ENCODE peak calls at places on chromosomes 1 and 21, in nine cellular contexts. B, I, U, D, C, X, A, M and Y are unnamed samples.

GRCh38 chr1:218705911-218706893 is 361.1 kb downstream of the TGFB2 start:
- DNase-seq in D (peak), M (peak), I (peak), X (no peak), A (no peak), U (no peak), B (no peak), C (peak), Y (peak)

GRCh38 chr1:156146006-156146748 is 7.2 kb upstream of the SEMA4A start:
- DNase-seq in M (peak), D (peak), X (peak), U (no peak), C (peak), A (peak), B (no peak), I (peak), Y (peak)

GRCh38 chr1:198416276-198416675 is 124.2 kb downstream of the ATP6V1G3 start:
- DNase-seq in U (no peak), B (no peak), I (peak), A (peak), D (no peak), M (no peak), C (peak), X (no peak), Y (peak)

GRCh38 chr1:36771222-36771621 is 263.1 kb downstream of the GRIK3 start:
- DNase-seq in M (no peak), C (no peak), D (no peak), I (no peak), X (no peak), B (no peak), A (peak), U (no peak), Y (no peak)

GRCh38 chr1:221723018-221723917 is 18.6 kb downstream of the DUSP10 start:
- DNase-seq in A (no peak), I (no peak), M (peak), C (peak), B (no peak), D (no peak), U (no peak), X (no peak), Y (no peak)

GRCh38 chr1:187454010-187454409 is 625.3 kb downstream of the PLA2G4A start:
- DNase-seq in D (no peak), X (no peak), B (no peak), A (no peak), M (no peak), I (no peak), U (no peak), C (no peak), Y (no peak)

GRCh38 chr1:27399251-27399885 is 6.9 kb downstream of the GPR3 start:
- DNase-seq in D (no peak), X (no peak), M (no peak), I (no peak), U (no peak), B (no peak), A (peak), C (no peak), Y (peak)

GRCh38 chr1:170680428-170680827 is 16.5 kb downstream of the PRRX1 start:
- DNase-seq in C (peak), U (no peak), M (no peak), D (no peak), I (peak), A (no peak), X (no peak), B (no peak), Y (no peak)

GRCh38 chr1:172220376-172220775 is 200.1 kb upstream of the C1orf105 start:
- DNase-seq in C (no peak), X (no peak), A (no peak), B (no peak), U (no peak), D (no peak), I (no peak), M (no peak), Y (no peak)

GRCh38 chr1:1431006-1431844 is 4.3 kb upstream of the VWA1 start:
- DNase-seq in C (no peak), M (no peak), D (no peak), U (no peak), X (no peak), B (no peak), A (peak), I (no peak), Y (peak)

GRCh38 chr1:53694718-53695091 is 44.3 kb downstream of the GLIS1 start:
- DNase-seq in B (no peak), I (no peak), M (no peak), A (no peak), X (no peak), D (no peak), C (no peak), U (no peak), Y (peak)

GRCh38 chr1:58576727-58577675 is at the start of gene TACSTD2:
- DNase-seq in C (no peak), X (no peak), U (peak), D (no peak), M (peak), B (no peak), A (peak), I (no peak), Y (peak)

GRCh38 chr1:200409203-200409760 is 554 bp downstream of the ZNF281 start:
- DNase-seq in M (no peak), D (no peak), I (no peak), C (peak), X (peak), B (no peak), U (peak), A (peak), Y (peak)

GRCh38 chr21:34367320-34367935 is 3.6 kb downstream of the KCNE2 start:
- DNase-seq in U (peak), M (peak), B (no peak), A (peak), I (peak), X (no peak), C (peak), D (peak), Y (peak)

GRCh38 chr21:28444567-28444966 is 548.1 kb downstream of the LTN1 start:
- DNase-seq in I (no peak), U (no peak), X (no peak), A (no peak), B (no peak), C (peak), M (no peak), D (no peak), Y (no peak)

GRCh38 chr21:37915941-37916794 is at the start of gene KCNJ6:
- DNase-seq in U (peak), X (no peak), I (peak), A (peak), M (peak), D (no peak), C (peak), B (no peak), Y (peak)

GRCh38 chr1:54498383-54499096 is 49.5 kb upstream of the ACOT11 start:
- DNase-seq in I (no peak), M (no peak), A (peak), C (no peak), U (no peak), X (no peak), B (no peak), D (no peak), Y (peak)

GRCh38 chr1:10714337-10715114 is 81.9 kb downstream of the CASZ1 start:
- DNase-seq in X (no peak), I (no peak), C (no peak), U (no peak), D (no peak), A (peak), M (no peak), B (no peak), Y (no peak)

GRCh38 chr1:84398175-84398574 is at the start of gene DNASE2B:
- DNase-seq in I (no peak), X (no peak), A (no peak), B (no peak), U (no peak), M (no peak), D (no peak), C (no peak), Y (no peak)

GRCh38 chr1:100959502-100960060 is 63.7 kb downstream of the SLC30A7 start:
- DNase-seq in C (peak), I (no peak), X (no peak), M (no peak), D (no peak), U (no peak), B (no peak), A (no peak), Y (no peak)

GRCh38 chr1:56645663-56646330 is 683 bp downstream of the PRKAA2 start:
- DNase-seq in A (peak), B (no peak), X (peak), U (no peak), C (no peak), M (peak), I (peak), D (no peak), Y (peak)

GRCh38 chr1:23869818-23870217 is 1.7 kb upstream of the FUCA1 start:
- DNase-seq in X (no peak), I (no peak), C (no peak), A (no peak), U (no peak), M (no peak), D (no peak), B (no peak), Y (no peak)

GRCh38 chr21:16492892-16493291 is 763.1 kb downstream of the USP25 start:
- DNase-seq in D (no peak), U (no peak), M (no peak), I (no peak), B (no peak), X (no peak), C (no peak), A (no peak), Y (no peak)

GRCh38 chr1:8409107-8409506 is 91.2 kb downstream of the SLC45A1 start:
- DNase-seq in X (peak), D (no peak), B (no peak), A (peak), I (peak), C (peak), U (no peak), M (peak), Y (peak)

GRCh38 chr1:6440198-6441126 is 15.9 kb downstream of the ESPN start:
- DNase-seq in B (no peak), D (no peak), M (peak), U (no peak), X (peak), I (peak), C (peak), A (peak), Y (peak)

GRCh38 chr1:62295921-62296451 is 23.2 kb downstream of the KANK4 start:
- DNase-seq in M (peak), A (no peak), C (peak), U (no peak), X (no peak), D (peak), B (no peak), I (peak), Y (no peak)

GRCh38 chr1:6460349-6461236 is 5.4 kb downstream of the TNFRSF25 start:
- DNase-seq in U (no peak), D (no peak), I (no peak), X (peak), A (no peak), B (no peak), M (no peak), C (no peak), Y (peak)

GRCh38 chr1:109370712-109371270 is 26.9 kb downstream of the SORT1 start:
- DNase-seq in C (peak), B (no peak), A (no peak), D (peak), I (peak), X (no peak), M (peak), U (no peak), Y (peak)

GRCh38 chr21:35737899-35738341 is 322.4 kb downstream of the SETD4 start:
- DNase-seq in D (no peak), A (no peak), I (no peak), C (peak), M (no peak), B (no peak), X (no peak), U (no peak), Y (peak)

GRCh38 chr1:6519935-6520621 is 28.6 kb upstream of the PLEKHG5 start:
- DNase-seq in X (no peak), I (peak), B (no peak), A (peak), U (no peak), M (peak), D (peak), C (peak), Y (peak)

GRCh38 chr1:243982451-243983018 is 68.5 kb upstream of the ZBTB18 start:
- DNase-seq in A (peak), M (no peak), B (no peak), I (no peak), X (no peak), U (no peak), D (no peak), C (no peak), Y (no peak)

GRCh38 chr1:185200889-185201288 is 43.9 kb downstream of the SWT1 start:
- DNase-seq in D (no peak), X (no peak), C (no peak), U (no peak), M (no peak), A (peak), I (no peak), B (no peak), Y (no peak)

GRCh38 chr1:186404454-186405051 is 28.9 kb downstream of the ODR4 start:
- DNase-seq in U (no peak), B (no peak), A (no peak), D (peak), C (peak), I (peak), X (peak), M (peak), Y (peak)

GRCh38 chr1:52550447-52550846 is 2.4 kb downstream of the TUT4 start:
- DNase-seq in U (no peak), C (no peak), B (no peak), X (no peak), I (no peak), D (no peak), A (peak), M (no peak), Y (no peak)

GRCh38 chr1:238954865-238955264 is 431.5 kb upstream of the CHRM3 start:
- DNase-seq in B (no peak), C (no peak), I (no peak), M (no peak), U (no peak), D (no peak), A (no peak), X (no peak), Y (no peak)

GRCh38 chr1:219081943-219082925 is 91.4 kb upstream of the LYPLAL1 start:
- DNase-seq in D (no peak), A (no peak), M (no peak), X (no peak), I (no peak), U (no peak), C (no peak), B (no peak), Y (no peak)

GRCh38 chr1:19798486-19799232 is 1.1 kb downstream of the TMCO4 start:
- DNase-seq in A (no peak), M (no peak), C (no peak), B (no peak), X (no peak), D (no peak), U (no peak), I (no peak), Y (peak)

GRCh38 chr1:19797827-19798226 is 1.9 kb downstream of the TMCO4 start:
- DNase-seq in I (no peak), D (no peak), C (no peak), U (no peak), M (no peak), B (no peak), X (no peak), A (no peak), Y (no peak)

GRCh38 chr1:19799877-19800804 is at the start of gene TMCO4:
- DNase-seq in I (peak), B (no peak), M (peak), D (peak), A (peak), U (no peak), X (peak), C (peak), Y (peak)

GRCh38 chr1:19802269-19802668 is 2.6 kb upstream of the TMCO4 start:
- DNase-seq in M (no peak), C (no peak), U (no peak), B (no peak), I (no peak), D (no peak), A (peak), X (no peak), Y (no peak)

DNA sequence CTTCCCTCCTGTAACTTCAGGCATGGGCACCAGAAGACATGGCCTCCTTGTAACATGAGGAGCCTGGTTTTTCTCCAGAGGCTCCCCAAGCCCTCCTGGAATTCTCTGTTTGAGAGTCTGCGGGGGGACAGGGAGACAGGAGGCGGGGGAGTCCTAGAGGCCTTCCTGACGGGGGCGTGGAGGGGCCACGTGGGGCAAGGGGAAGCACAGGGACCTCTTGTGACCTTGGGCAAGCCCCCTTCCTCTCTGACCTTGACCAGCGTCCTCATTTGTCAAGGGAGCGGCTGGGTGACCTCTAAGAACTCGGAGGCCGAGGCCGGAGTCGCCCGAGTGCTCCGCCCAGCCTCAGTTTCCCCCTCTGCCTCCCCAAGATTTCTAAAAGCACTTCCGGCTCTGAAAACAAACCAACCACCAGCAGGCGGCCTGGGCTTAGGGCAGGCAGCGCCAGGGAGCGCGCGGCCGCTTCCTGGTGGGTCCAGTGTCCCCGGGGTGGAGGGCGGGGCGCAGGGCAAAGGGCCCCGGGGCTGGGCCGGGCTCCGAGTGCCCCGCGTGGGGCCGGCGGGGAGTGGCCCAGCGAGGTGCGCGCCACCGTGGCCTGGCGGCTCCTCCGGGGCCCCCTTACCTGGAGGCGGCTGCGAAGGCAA is 361 bp downstream of the TMCO4 start:
- DNase-seq in D (no peak), U (no peak), A (peak), X (peak), M (peak), B (no peak), I (peak), C (peak), Y (peak)
- TF ChIP-seq CTCF in D (peak), U (peak), A (peak), X (peak), M (no peak), B (peak), I (peak), C (peak), Y (peak)

DNA sequence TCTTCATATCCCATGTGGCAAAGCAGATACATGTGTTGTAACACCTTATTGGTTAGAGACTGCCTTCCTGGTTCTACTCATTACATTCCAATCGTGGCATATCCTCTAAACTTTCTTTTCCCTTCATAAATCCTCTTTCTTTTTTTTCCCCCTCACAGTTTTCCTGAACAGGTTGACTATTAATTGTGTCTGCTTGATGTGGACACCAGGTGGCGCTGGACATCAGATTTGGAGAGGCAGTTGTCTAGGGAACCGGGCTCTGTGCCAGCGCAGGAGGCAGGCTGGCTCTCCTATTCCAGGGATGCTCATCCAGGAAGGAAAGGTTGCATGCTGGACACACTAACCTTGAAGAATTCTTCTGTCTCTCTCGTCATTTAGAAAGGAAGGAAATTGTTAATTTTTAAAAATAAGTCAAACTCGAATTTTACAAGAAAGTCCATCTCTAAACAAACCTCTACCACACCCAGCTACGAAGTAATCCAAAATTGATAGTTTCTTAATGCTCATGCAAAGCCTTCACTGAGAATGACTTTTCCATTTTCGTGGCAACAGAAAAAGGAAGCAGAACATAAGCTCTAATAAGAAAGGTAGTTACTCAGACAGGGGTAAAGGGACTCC is 59.4 kb upstream of the ASB17 start:
- DNase-seq in D (peak), U (peak), M (peak), X (peak), C (peak), I (peak), A (peak), B (no peak), Y (peak)
- TF ChIP-seq CTCF in D (peak), U (peak), M (peak), X (peak), C (peak), I (peak), A (peak), B (peak), Y (peak)

GRCh38 chr1:225654277-225654597 is 1.3 kb upstream of the ENAH start:
- DNase-seq in M (no peak), A (no peak), B (no peak), I (no peak), U (no peak), D (no peak), C (no peak), X (no peak), Y (no peak)

GRCh38 chr1:225653463-225654276 is 747 bp upstream of the ENAH start:
- DNase-seq in M (peak), A (peak), D (no peak), I (peak), B (no peak), X (no peak), C (peak), U (peak), Y (peak)

GRCh38 chr1:225654688-225655508 is 2.0 kb upstream of the ENAH start:
- DNase-seq in D (no peak), B (no peak), C (no peak), U (no peak), M (no peak), A (no peak), I (no peak), X (no peak), Y (peak)

GRCh38 chr1:225657462-225657989 is 4.6 kb upstream of the ENAH start:
- DNase-seq in M (peak), I (peak), C (peak), B (no peak), X (no peak), D (peak), U (no peak), A (no peak), Y (peak)

DNA sequence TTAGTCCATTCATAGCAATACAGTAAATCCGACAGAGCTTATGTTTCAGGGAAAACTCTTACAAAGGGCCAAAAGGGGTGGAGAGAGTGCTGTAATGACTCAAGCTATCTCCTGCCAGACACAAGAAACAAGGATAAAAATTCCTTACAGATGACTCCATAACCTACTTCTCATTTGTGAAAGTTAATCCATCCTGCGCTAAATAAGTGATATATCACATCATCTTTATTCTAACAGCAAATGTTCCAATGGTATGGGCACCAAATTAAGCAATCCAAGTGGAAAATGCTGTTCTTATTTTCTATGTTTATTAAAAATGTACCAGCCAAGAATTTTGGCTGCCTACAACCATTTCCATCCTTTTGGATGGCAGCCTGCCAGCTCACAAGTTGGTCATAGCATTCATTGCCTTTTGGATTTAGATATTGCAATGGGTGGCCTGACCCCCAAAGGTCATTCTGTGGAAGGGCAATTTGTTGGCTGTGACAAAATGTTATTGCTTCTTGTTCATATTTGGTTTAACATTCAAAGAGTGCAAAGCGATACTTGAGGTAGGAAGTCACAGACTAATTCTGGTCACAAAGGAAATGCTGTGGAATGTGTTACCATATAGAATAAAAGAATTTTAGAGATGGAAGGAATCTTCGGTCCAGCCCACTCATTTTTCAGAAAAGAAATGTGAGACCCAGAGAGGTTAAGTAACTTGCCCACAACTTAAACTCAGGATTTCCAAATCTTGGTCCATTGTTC is 2.8 kb upstream of the ENAH start:
- DNase-seq in M (peak), X (no peak), A (no peak), U (no peak), D (peak), C (peak), I (peak), B (no peak), Y (peak)
- TF ChIP-seq CTCF in M (no peak), X (peak), A (peak), U (no peak), D (no peak), C (peak), I (no peak), B (no peak), Y (peak)

GRCh38 chr1:14608308-14608707 is 9.8 kb downstream of the KAZN start:
- DNase-seq in D (no peak), C (no peak), A (no peak), M (no peak), X (no peak), I (no peak), B (no peak), U (no peak), Y (no peak)
- TF ChIP-seq CTCF in D (no peak), C (no peak), A (peak), M (peak), X (no peak), I (no peak), B (no peak), U (peak), Y (no peak)